ENCODE peak calls at places on chromosomes 2 and 18, in five cellular contexts. V, S, F, N and I are unnamed samples.

GRCh38 chr2:156908825-156909224 is 348.7 kb upstream of the GALNT5 start:
- DNase-seq in V (no peak), S (no peak), F (no peak), N (no peak), I (no peak)

GRCh38 chr2:46114981-46115380 is 182.2 kb upstream of the EPAS1 start:
- DNase-seq in V (no peak), S (no peak), F (no peak), N (no peak), I (no peak)

GRCh38 chr2:57890993-57891688 is 155.5 kb upstream of the VRK2 start:
- DNase-seq in V (no peak), S (no peak), F (no peak), N (no peak), I (no peak)

GRCh38 chr2:189698020-189698887 is 23.8 kb downstream of the ANKAR start:
- DNase-seq in V (no peak), S (no peak), F (no peak), N (peak; percentile 35), I (no peak)

GRCh38 chr2:202051499-202052161 is 18.0 kb downstream of the FZD7 start:
- DNase-seq in V (no peak), S (no peak), F (no peak), N (no peak), I (no peak)

GRCh38 chr18:12703714-12704113 is 872 bp downstream of the PSMG2 start:
- DNase-seq in V (no peak), S (no peak), F (no peak), N (no peak), I (no peak)

GRCh38 chr2:178480227-178481181 is at the start of gene PLEKHA3:
- DNase-seq in V (peak; percentile 97), S (peak; percentile 98), F (peak; percentile 82), N (peak; percentile 92), I (peak; percentile 89)

GRCh38 chr2:152542995-152543481 is 174.2 kb downstream of the PRPF40A start:
- DNase-seq in V (no peak), S (no peak), F (no peak), N (no peak), I (peak; percentile 47)

GRCh38 chr2:190705280-190705679 is 56.4 kb downstream of the NAB1 start:
- DNase-seq in V (no peak), S (no peak), F (no peak), N (no peak), I (no peak)

GRCh38 chr2:1803217-1804115 is 59.2 kb upstream of the PXDN start:
- DNase-seq in V (no peak), S (no peak), F (no peak), N (no peak), I (no peak)

GRCh38 chr2:216520156-216520555 is 21.5 kb downstream of the RPL37A start:
- DNase-seq in V (no peak), S (no peak), F (no peak), N (no peak), I (no peak)

GRCh38 chr18:78495550-78495949 is 484.1 kb upstream of the SALL3 start:
- DNase-seq in V (no peak), S (no peak), F (no peak), N (no peak), I (no peak)

GRCh38 chr2:120176526-120176925 is 46.7 kb downstream of the TMEM185B start:
- DNase-seq in V (no peak), S (no peak), F (no peak), N (no peak), I (no peak)

GRCh38 chr2:42021490-42021889 is 26.3 kb upstream of the PKDCC start:
- DNase-seq in V (peak; percentile 61), S (peak; percentile 63), F (no peak), N (no peak), I (no peak)

GRCh38 chr18:8812631-8813030 is 107.3 kb downstream of the MTCL1 start:
- DNase-seq in V (no peak), S (no peak), F (no peak), N (no peak), I (no peak)

GRCh38 chr2:45344502-45344901 is 266.6 kb downstream of the SRBD1 start:
- DNase-seq in V (no peak), S (no peak), F (no peak), N (no peak), I (no peak)

GRCh38 chr2:19649785-19650380 is 251.9 kb downstream of the TTC32 start:
- DNase-seq in V (no peak), S (no peak), F (no peak), N (no peak), I (no peak)

GRCh38 chr2:48829036-48829435 is 73.5 kb upstream of the LHCGR start:
- DNase-seq in V (no peak), S (no peak), F (no peak), N (no peak), I (no peak)

GRCh38 chr18:3753116-3753515 is 303.1 kb downstream of the TGIF1 start:
- DNase-seq in V (no peak), S (no peak), F (no peak), N (no peak), I (no peak)

GRCh38 chr2:163737169-163737439 is 1.3 kb upstream of the FIGN start:
- DNase-seq in V (no peak), S (no peak), F (no peak), N (no peak), I (no peak)

GRCh38 chr2:163735692-163736432 is at the start of gene FIGN:
- DNase-seq in V (peak; percentile 85), S (peak; percentile 76), F (peak; percentile 45), N (no peak), I (peak; percentile 75)

GRCh38 chr2:163734911-163735691 is 707 bp downstream of the FIGN start:
- DNase-seq in V (no peak), S (no peak), F (no peak), N (no peak), I (no peak)

GRCh38 chr2:163737563-163737962 is 1.8 kb upstream of the FIGN start:
- DNase-seq in V (no peak), S (no peak), F (no peak), N (no peak), I (no peak)

GRCh38 chr2:163736433-163737168 is 793 bp upstream of the FIGN start:
- DNase-seq in V (peak; percentile 55), S (peak; percentile 43), F (peak; percentile 66), N (no peak), I (peak; percentile 74)
- TF ChIP-seq CTCF in V (peak; percentile 19), S (no peak), F (peak; percentile 41), N (no peak), I (peak; percentile 22)

DNA sequence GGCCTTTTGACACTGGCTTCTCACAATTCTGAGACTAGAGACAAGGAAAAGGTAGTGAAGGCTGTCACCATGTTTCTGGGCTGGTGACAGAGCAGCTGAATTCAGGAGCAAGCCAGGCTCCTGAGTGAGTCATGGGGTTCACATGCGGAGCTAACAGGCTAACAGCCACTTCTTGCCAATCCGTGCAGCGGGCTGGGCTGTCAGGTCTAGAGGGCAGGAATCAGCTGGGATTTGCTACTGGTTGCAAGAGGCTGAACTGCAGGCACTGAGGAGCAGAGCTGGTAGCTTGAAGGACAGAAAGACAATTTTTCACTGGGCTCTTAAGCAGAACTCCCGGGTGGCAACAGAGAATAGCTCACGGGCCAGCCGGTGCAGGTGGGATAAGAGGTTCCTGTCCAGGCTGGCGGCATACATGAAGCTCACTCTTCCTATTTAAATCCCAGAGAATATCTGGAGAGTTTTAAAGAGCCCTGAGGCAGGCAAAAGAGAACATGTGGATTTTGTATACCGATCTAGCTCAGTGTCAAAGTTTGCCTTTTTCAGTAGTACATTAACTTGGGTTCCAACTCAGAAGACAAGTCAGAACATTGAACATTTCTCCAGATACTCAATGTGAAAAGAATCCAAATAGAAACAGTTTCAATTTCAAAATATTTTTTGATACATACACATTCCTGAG is 1.2 kb downstream of the NCKAP5 start:
- DNase-seq in V (peak; percentile 43), S (peak; percentile 19), F (no peak), N (no peak), I (no peak)
- TF ChIP-seq CTCF in V (no peak), S (no peak), F (no peak), N (no peak), I (no peak)

DNA sequence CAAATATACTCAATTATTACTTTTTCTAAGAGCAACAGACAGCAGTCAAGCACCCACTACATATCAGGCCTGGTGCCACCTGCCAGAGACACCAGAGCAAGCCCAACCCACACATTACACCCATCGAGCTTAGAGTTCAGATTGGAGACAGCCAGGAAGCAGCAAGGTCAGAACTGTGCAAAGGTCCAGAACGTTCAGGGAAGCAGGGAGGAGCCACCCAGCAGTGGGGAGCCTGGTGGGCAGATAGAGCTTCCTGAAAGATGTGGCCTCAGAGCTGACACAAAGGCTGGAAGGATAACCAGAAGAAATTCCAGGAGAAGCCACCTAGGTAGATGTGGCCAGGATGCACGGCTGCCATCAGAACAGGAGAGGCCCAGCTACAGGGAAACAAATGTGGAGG is 440.5 kb upstream of the ID2 start:
- DNase-seq in V (no peak), S (no peak), F (no peak), N (no peak), I (no peak)
- TF ChIP-seq CTCF in V (no peak), S (no peak), F (no peak), N (no peak), I (no peak)

GRCh38 chr2:76044701-76045100 is 334.0 kb upstream of the GCFC2 start:
- DNase-seq in V (no peak), S (no peak), F (no peak), N (no peak), I (no peak)

GRCh38 chr2:76039505-76039904 is 328.8 kb upstream of the GCFC2 start:
- DNase-seq in V (no peak), S (no peak), F (no peak), N (no peak), I (no peak)
- TF ChIP-seq CTCF in V (no peak), S (no peak), F (no peak), N (no peak), I (no peak)

GRCh38 chr2:219404954-219405353 is 13.2 kb upstream of the DES start:
- DNase-seq in V (peak; percentile 86), S (no peak), F (no peak), N (no peak), I (no peak)

GRCh38 chr2:219405958-219406860 is 12.0 kb upstream of the DES start:
- DNase-seq in V (no peak), S (no peak), F (no peak), N (no peak), I (no peak)

GRCh38 chr2:219404291-219404910 is 13.8 kb upstream of the DES start:
- DNase-seq in V (peak; percentile 64), S (no peak), F (no peak), N (no peak), I (no peak)

GRCh38 chr2:219406861-219407230 is 11.3 kb upstream of the DES start:
- DNase-seq in V (peak; percentile 74), S (peak; percentile 82), F (no peak), N (no peak), I (no peak)

GRCh38 chr2:219405451-219405850 is 12.7 kb upstream of the DES start:
- DNase-seq in V (peak; percentile 75), S (no peak), F (no peak), N (no peak), I (no peak)
- TF ChIP-seq CTCF in V (peak; percentile 42), S (peak; percentile 53), F (no peak), N (peak; percentile 53), I (no peak)

GRCh38 chr18:32333781-32334180 is 136.9 kb downstream of the GAREM1 start:
- DNase-seq in V (no peak), S (no peak), F (no peak), N (no peak), I (no peak)
- TF ChIP-seq CTCF in V (no peak), S (no peak), F (no peak), N (no peak), I (no peak)